ENCODE peak calls at places on chromosome 17, in six cellular contexts. Q is hepatocyte, I is heart left ventricle, J is breast epithelium, X is psoas muscle, D is OCI-LY7. M is an unnamed sample. For H3K9me3, the result is how much of the 10 kb centered on the place peaks cover.

GRCh38 chr17:18314059-18314730 is 599 bp downstream of the TOP3A start:
- DNase-seq in Q (no peak), I (peak), J (no peak), X (no peak), D (peak), M (no peak)

GRCh38 chr17:42684929-42685556 is 2.7 kb downstream of the CNTNAP1 start:
- DNase-seq in Q (no peak), I (no peak), J (no peak), X (no peak), D (no peak), M (no peak)

GRCh38 chr17:78781339-78782304 is at the start of gene CYTH1:
- DNase-seq in Q (peak), I (peak), J (no peak), X (peak), D (peak), M (no peak)

GRCh38 chr17:56985371-56986162 is 7.6 kb downstream of the SCPEP1 start:
- DNase-seq in Q (no peak), I (no peak), J (no peak), X (no peak), D (no peak), M (no peak)

GRCh38 chr17:41787021-41787418 is 509 bp upstream of the JUP start:
- DNase-seq in Q (no peak), I (no peak), J (no peak), X (no peak), D (no peak), M (no peak)

GRCh38 chr17:45265823-45266222 is 3.9 kb upstream of the SPATA32 start:
- DNase-seq in Q (peak), I (no peak), J (no peak), X (peak), D (no peak), M (no peak)

GRCh38 chr17:62792122-62792800 is 15.9 kb downstream of the MARCHF10 start:
- DNase-seq in Q (no peak), I (no peak), J (no peak), X (no peak), D (no peak), M (no peak)

GRCh38 chr17:74453665-74454196 is 12.7 kb upstream of the CD300A start:
- DNase-seq in Q (no peak), I (no peak), J (peak), X (no peak), D (peak), M (no peak)

GRCh38 chr17:42016411-42016831 is 818 bp downstream of the DNAJC7 start:
- DNase-seq in Q (peak), I (no peak), J (no peak), X (no peak), D (peak), M (no peak)

GRCh38 chr17:78592991-78593329 is 15.8 kb upstream of the DNAH17 start:
- DNase-seq in Q (no peak), I (no peak), J (no peak), X (no peak), D (no peak), M (no peak)

GRCh38 chr17:26809033-26809432 is 484.9 kb upstream of the WSB1 start:
- DNase-seq in Q (no peak), I (no peak), J (no peak), X (no peak), D (no peak), M (peak)
- H3K9me3 ChIP-seq in Q (under half), I (half or more), J (half or more), X (under half), D (half or more), M (under half)

GRCh38 chr17:54452666-54453348 is 447.8 kb upstream of the TOM1L1 start:
- DNase-seq in Q (no peak), I (no peak), J (no peak), X (no peak), D (no peak), M (no peak)

GRCh38 chr17:54455251-54455868 is 445.3 kb upstream of the TOM1L1 start:
- DNase-seq in Q (no peak), I (no peak), J (no peak), X (no peak), D (peak), M (no peak)

GRCh38 chr17:54451051-54451450 is 449.6 kb upstream of the TOM1L1 start:
- DNase-seq in Q (no peak), I (no peak), J (no peak), X (no peak), D (no peak), M (no peak)
- H3K9me3 ChIP-seq in Q (under half), I (under half), J (under half), X (under half), D (under half), M (under half)

GRCh38 chr17:5184284-5184683 is 7.4 kb downstream of the ZNF594 start:
- DNase-seq in Q (no peak), I (no peak), J (no peak), X (no peak), D (no peak), M (no peak)

GRCh38 chr17:5179003-5179402 is 12.7 kb downstream of the ZNF594 start:
- DNase-seq in Q (no peak), I (no peak), J (no peak), X (no peak), D (no peak), M (no peak)

GRCh38 chr17:5181509-5182305 is 10.0 kb downstream of the ZNF594 start:
- DNase-seq in Q (no peak), I (no peak), J (no peak), X (no peak), D (no peak), M (no peak)

GRCh38 chr17:5182597-5183409 is 8.9 kb downstream of the ZNF594 start:
- DNase-seq in Q (no peak), I (no peak), J (no peak), X (no peak), D (no peak), M (no peak)

GRCh38 chr17:5183410-5183793 is 8.3 kb downstream of the ZNF594 start:
- DNase-seq in Q (no peak), I (no peak), J (no peak), X (no peak), D (no peak), M (no peak)
- H3K9me3 ChIP-seq in Q (half or more), I (half or more), J (half or more), X (half or more), D (half or more), M (under half)

GRCh38 chr17:35342207-35342744 is 31.1 kb downstream of the SLFN11 start:
- DNase-seq in Q (no peak), I (no peak), J (no peak), X (no peak), D (no peak), M (no peak)
- H3K9me3 ChIP-seq in Q (under half), I (under half), J (under half), X (under half), D (under half), M (under half)

DNA sequence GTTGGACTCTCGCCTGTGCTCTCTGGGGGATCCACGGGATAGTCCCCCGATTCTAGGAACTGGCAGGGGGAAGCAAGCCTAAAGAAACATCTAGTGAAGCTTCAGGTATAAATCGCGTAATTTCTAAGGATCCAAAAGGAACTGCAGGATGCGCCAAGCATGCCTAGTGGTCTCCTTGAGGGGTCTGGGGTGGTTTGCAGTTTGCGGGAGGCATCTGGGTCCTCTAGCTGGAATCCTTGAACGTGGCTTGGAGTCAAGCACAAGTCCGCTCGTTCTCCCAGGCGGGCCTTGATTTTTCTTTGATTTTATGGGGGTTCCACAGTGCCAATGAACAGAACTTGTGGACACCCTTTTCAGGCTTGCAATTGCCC is 1000.5 kb downstream of the KCNJ18 start:
- DNase-seq in Q (no peak), I (no peak), J (no peak), X (no peak), D (no peak), M (no peak)
- H3K9me3 ChIP-seq in Q (under half), I (under half), J (under half), X (under half), D (under half), M (under half)

DNA sequence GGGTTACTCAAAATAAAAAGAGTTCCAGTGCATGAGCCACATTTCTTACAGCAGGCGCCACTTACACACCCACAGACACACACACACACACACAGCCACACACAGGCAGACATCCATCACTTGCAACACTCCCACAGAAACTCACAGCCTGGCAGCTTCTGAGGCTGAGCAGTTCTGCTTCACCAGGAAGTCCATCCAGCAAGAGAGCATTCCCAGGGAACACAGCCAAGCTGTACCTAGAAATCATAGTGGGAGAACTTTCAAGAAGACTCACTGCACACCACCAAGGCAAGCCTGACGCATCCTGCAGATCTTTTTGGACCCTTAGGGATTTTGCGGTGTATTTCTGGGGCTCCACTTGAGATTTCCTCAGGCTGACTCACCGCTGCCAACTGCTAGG is 140.9 kb upstream of the WSB1 start:
- DNase-seq in Q (no peak), I (no peak), J (no peak), X (no peak), D (no peak), M (no peak)
- H3K9me3 ChIP-seq in Q (under half), I (under half), J (under half), X (under half), D (under half), M (under half)

GRCh38 chr17:73145641-73146040 is 19.2 kb upstream of the SSTR2 start:
- DNase-seq in Q (no peak), I (no peak), J (no peak), X (no peak), D (no peak), M (no peak)
- H3K9me3 ChIP-seq in Q (under half), I (under half), J (under half), X (under half), D (under half), M (under half)

M was measured in keratinocyte.